ENCODE peak calls at places on chromosomes 13 and 19, in seven cellular contexts. One of them, this sample, is unnamed.

GRCh38 chr13:48580886-48581285 is 48.0 kb upstream of the RCBTB2 start:
- DNase-seq in BE2C: no peak
- DNase-seq in suprapubic skin: no peak
- DNase-seq in tibial nerve: no peak
- DNase-seq in HFFc6: no peak
- DNase-seq in heart left ventricle: no peak
- DNase-seq in progenitor cell of endocrine pancreas: no peak
- DNase-seq in this sample: no peak

GRCh38 chr13:61410669-61411297 is 4.9 kb downstream of the PCDH20 start:
- DNase-seq in tibial nerve: no peak
- DNase-seq in progenitor cell of endocrine pancreas: no peak
- DNase-seq in suprapubic skin: no peak
- DNase-seq in heart left ventricle: no peak
- DNase-seq in HFFc6: no peak
- DNase-seq in BE2C: no peak
- DNase-seq in this sample: no peak

GRCh38 chr13:42102961-42103688 is 54.7 kb downstream of the DGKH start:
- DNase-seq in BE2C: no peak
- DNase-seq in heart left ventricle: no peak
- DNase-seq in tibial nerve: no peak
- DNase-seq in progenitor cell of endocrine pancreas: no peak
- DNase-seq in suprapubic skin: no peak
- DNase-seq in HFFc6: no peak
- DNase-seq in this sample: no peak

GRCh38 chr19:41872775-41873647 is 4.1 kb upstream of the CD79A start:
- DNase-seq in suprapubic skin: no peak
- DNase-seq in BE2C: peak
- DNase-seq in heart left ventricle: peak
- DNase-seq in progenitor cell of endocrine pancreas: peak
- DNase-seq in tibial nerve: no peak
- DNase-seq in HFFc6: peak
- DNase-seq in this sample: peak

GRCh38 chr13:33058816-33059215 is 42.6 kb downstream of the KL start:
- DNase-seq in BE2C: no peak
- DNase-seq in HFFc6: no peak
- DNase-seq in tibial nerve: no peak
- DNase-seq in suprapubic skin: no peak
- DNase-seq in progenitor cell of endocrine pancreas: no peak
- DNase-seq in heart left ventricle: no peak
- DNase-seq in this sample: no peak

GRCh38 chr13:50268500-50268899 is 253.3 kb downstream of the KCNRG start:
- DNase-seq in tibial nerve: no peak
- DNase-seq in HFFc6: no peak
- DNase-seq in BE2C: no peak
- DNase-seq in heart left ventricle: no peak
- DNase-seq in progenitor cell of endocrine pancreas: no peak
- DNase-seq in suprapubic skin: no peak
- DNase-seq in this sample: no peak

GRCh38 chr13:51148952-51149573 is 38.0 kb upstream of the C13orf42 start:
- DNase-seq in BE2C: peak
- DNase-seq in suprapubic skin: no peak
- DNase-seq in HFFc6: peak
- DNase-seq in progenitor cell of endocrine pancreas: no peak
- DNase-seq in heart left ventricle: no peak
- DNase-seq in tibial nerve: peak
- DNase-seq in this sample: peak

GRCh38 chr19:40216013-40216776 is 2.0 kb downstream of the TTC9B start:
- DNase-seq in tibial nerve: no peak
- DNase-seq in suprapubic skin: no peak
- DNase-seq in progenitor cell of endocrine pancreas: no peak
- DNase-seq in heart left ventricle: no peak
- DNase-seq in HFFc6: no peak
- DNase-seq in BE2C: no peak
- DNase-seq in this sample: no peak

GRCh38 chr13:41562083-41562482 is 104.7 kb downstream of the RGCC start:
- DNase-seq in progenitor cell of endocrine pancreas: no peak
- DNase-seq in tibial nerve: peak
- DNase-seq in heart left ventricle: peak
- DNase-seq in suprapubic skin: no peak
- DNase-seq in BE2C: no peak
- DNase-seq in HFFc6: peak
- DNase-seq in this sample: no peak

GRCh38 chr13:20720499-20720898 is 17.0 kb downstream of the IL17D start:
- DNase-seq in tibial nerve: no peak
- DNase-seq in BE2C: no peak
- DNase-seq in HFFc6: no peak
- DNase-seq in suprapubic skin: peak
- DNase-seq in progenitor cell of endocrine pancreas: no peak
- DNase-seq in heart left ventricle: no peak
- DNase-seq in this sample: no peak

GRCh38 chr13:20718958-20719566 is 15.6 kb downstream of the IL17D start:
- DNase-seq in BE2C: no peak
- DNase-seq in HFFc6: no peak
- DNase-seq in suprapubic skin: peak
- DNase-seq in progenitor cell of endocrine pancreas: no peak
- DNase-seq in heart left ventricle: no peak
- DNase-seq in tibial nerve: no peak
- DNase-seq in this sample: no peak

GRCh38 chr13:20719783-20720182 is 16.3 kb downstream of the IL17D start:
- DNase-seq in heart left ventricle: no peak
- DNase-seq in progenitor cell of endocrine pancreas: no peak
- DNase-seq in tibial nerve: no peak
- DNase-seq in BE2C: no peak
- DNase-seq in suprapubic skin: peak
- DNase-seq in HFFc6: no peak
- DNase-seq in this sample: no peak

GRCh38 chr13:20721058-20721453 is 17.6 kb downstream of the IL17D start:
- DNase-seq in progenitor cell of endocrine pancreas: no peak
- DNase-seq in suprapubic skin: peak
- DNase-seq in tibial nerve: no peak
- DNase-seq in heart left ventricle: no peak
- DNase-seq in HFFc6: no peak
- DNase-seq in BE2C: no peak
- DNase-seq in this sample: no peak

DNA sequence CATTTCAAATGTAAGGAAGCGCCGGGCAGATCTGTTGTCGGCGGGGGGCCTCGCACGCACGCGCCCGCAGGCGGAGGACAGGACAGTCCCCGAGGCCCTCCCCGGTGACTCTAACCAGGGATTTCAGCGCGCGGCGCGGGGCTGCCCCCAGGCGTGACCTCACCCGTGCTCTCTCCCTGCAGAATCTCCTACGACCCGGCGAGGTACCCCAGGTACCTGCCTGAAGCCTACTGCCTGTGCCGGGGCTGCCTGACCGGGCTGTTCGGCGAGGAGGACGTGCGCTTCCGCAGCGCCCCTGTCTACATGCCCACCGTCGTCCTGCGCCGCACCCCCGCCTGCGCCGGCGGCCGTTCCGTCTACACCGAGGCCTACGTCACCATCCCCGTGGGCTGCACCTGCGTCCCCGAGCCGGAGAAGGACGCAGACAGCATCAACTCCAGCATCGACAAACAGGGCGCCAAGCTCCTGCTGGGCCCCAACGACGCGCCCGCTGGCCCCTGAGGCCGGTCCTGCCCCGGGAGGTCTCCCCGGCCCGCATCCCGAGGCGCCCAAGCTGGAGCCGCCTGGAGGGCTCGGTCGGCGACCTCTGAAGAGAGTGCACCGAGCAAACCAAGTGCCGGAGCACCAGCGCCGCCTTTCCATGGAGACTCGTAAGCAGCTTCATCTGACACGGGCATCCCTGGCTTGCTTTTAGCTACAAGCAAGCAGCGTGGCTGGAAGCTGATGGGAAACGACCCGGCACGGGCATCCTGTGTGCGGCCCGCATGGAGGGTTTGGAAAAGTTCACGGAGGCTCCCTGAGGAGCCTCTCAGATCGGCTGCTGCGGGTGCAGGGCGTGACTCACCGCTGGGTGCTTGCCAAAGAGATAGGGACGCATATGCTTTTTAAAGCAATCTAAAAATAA is 18.2 kb downstream of the IL17D start:
- DNase-seq in progenitor cell of endocrine pancreas: no peak
- DNase-seq in HFFc6: peak
- DNase-seq in BE2C: no peak
- DNase-seq in heart left ventricle: peak
- DNase-seq in suprapubic skin: peak
- DNase-seq in tibial nerve: peak
- DNase-seq in this sample: peak
- TF ChIP-seq CTCF in progenitor cell of endocrine pancreas: no peak
- TF ChIP-seq CTCF in HFFc6: peak
- TF ChIP-seq CTCF in BE2C: no peak
- TF ChIP-seq CTCF in heart left ventricle: no peak
- TF ChIP-seq CTCF in suprapubic skin: no peak
- TF ChIP-seq CTCF in tibial nerve: no peak
- TF ChIP-seq CTCF in this sample: no peak

GRCh38 chr13:100644328-100644727 is 30.3 kb downstream of the TMTC4 start:
- DNase-seq in tibial nerve: no peak
- DNase-seq in suprapubic skin: no peak
- DNase-seq in HFFc6: no peak
- DNase-seq in BE2C: no peak
- DNase-seq in heart left ventricle: no peak
- DNase-seq in progenitor cell of endocrine pancreas: no peak
- DNase-seq in this sample: peak

GRCh38 chr13:100648354-100648753 is 26.2 kb downstream of the TMTC4 start:
- DNase-seq in tibial nerve: no peak
- DNase-seq in BE2C: no peak
- DNase-seq in HFFc6: no peak
- DNase-seq in heart left ventricle: no peak
- DNase-seq in progenitor cell of endocrine pancreas: no peak
- DNase-seq in suprapubic skin: no peak
- DNase-seq in this sample: no peak

GRCh38 chr13:100645382-100645781 is 29.2 kb downstream of the TMTC4 start:
- DNase-seq in BE2C: no peak
- DNase-seq in suprapubic skin: no peak
- DNase-seq in tibial nerve: no peak
- DNase-seq in HFFc6: no peak
- DNase-seq in heart left ventricle: no peak
- DNase-seq in progenitor cell of endocrine pancreas: no peak
- DNase-seq in this sample: no peak

GRCh38 chr13:100646871-100647270 is 27.7 kb downstream of the TMTC4 start:
- DNase-seq in heart left ventricle: no peak
- DNase-seq in HFFc6: no peak
- DNase-seq in BE2C: no peak
- DNase-seq in suprapubic skin: no peak
- DNase-seq in progenitor cell of endocrine pancreas: no peak
- DNase-seq in tibial nerve: no peak
- DNase-seq in this sample: no peak

DNA sequence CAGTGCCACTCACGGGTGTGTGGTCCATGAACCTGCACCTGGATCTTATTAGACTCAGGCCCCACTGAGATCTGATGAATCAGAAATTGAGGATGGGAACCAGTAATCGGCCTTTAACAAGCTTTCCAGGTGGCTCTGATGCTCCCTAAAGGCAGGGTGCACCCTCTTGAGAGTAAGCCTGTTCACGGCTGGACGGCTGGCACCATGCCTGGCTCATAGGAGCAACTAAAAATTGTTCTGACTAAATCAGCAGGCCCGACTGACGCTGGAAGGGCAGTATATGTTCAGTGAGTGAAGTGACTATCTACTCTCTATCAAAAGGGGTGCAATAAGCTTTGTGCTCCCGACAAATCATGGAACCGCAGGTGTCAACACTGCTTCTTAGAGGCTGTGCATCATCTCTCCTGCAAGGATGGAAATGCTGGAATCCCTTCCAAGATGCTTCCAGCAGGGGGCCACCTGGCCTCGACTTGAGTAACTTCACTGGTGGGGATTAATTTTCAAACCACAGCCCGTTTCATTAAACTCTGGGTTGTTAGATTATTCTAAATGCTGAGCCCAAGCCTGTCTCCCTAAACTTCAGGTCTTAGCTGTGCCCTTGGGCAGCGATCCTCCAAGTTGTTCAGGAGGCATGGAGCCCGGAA is 28.4 kb downstream of the TMTC4 start:
- DNase-seq in BE2C: peak
- DNase-seq in heart left ventricle: no peak
- DNase-seq in HFFc6: no peak
- DNase-seq in tibial nerve: no peak
- DNase-seq in suprapubic skin: no peak
- DNase-seq in progenitor cell of endocrine pancreas: peak
- DNase-seq in this sample: peak
- TF ChIP-seq CTCF in BE2C: peak
- TF ChIP-seq CTCF in heart left ventricle: no peak
- TF ChIP-seq CTCF in HFFc6: peak
- TF ChIP-seq CTCF in tibial nerve: no peak
- TF ChIP-seq CTCF in suprapubic skin: peak
- TF ChIP-seq CTCF in progenitor cell of endocrine pancreas: peak
- TF ChIP-seq CTCF in this sample: peak

DNA sequence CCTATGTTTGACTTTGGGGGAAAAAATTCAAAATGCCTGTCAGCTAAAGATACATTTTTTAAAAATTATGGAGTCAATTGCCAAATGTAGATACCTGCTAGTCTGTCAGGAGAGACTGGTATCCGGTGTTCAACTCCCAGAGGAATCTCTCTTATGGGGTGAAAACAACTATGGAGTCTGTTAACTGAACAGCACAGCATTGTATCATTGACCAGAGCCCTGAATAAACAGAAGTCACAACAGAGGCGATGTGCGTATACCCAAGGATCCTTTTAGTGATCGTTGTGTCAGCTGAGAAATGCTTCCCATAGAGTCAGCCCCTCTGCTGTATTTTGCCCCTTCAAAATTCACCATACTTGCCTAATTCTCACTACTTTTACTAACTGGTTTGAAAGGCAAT is 257.3 kb downstream of the GPC5 start:
- DNase-seq in BE2C: no peak
- DNase-seq in suprapubic skin: no peak
- DNase-seq in progenitor cell of endocrine pancreas: no peak
- DNase-seq in heart left ventricle: no peak
- DNase-seq in tibial nerve: no peak
- DNase-seq in HFFc6: no peak
- DNase-seq in this sample: no peak
- TF ChIP-seq CTCF in BE2C: no peak
- TF ChIP-seq CTCF in suprapubic skin: no peak
- TF ChIP-seq CTCF in progenitor cell of endocrine pancreas: no peak
- TF ChIP-seq CTCF in heart left ventricle: no peak
- TF ChIP-seq CTCF in tibial nerve: no peak
- TF ChIP-seq CTCF in HFFc6: no peak
- TF ChIP-seq CTCF in this sample: no peak

DNA sequence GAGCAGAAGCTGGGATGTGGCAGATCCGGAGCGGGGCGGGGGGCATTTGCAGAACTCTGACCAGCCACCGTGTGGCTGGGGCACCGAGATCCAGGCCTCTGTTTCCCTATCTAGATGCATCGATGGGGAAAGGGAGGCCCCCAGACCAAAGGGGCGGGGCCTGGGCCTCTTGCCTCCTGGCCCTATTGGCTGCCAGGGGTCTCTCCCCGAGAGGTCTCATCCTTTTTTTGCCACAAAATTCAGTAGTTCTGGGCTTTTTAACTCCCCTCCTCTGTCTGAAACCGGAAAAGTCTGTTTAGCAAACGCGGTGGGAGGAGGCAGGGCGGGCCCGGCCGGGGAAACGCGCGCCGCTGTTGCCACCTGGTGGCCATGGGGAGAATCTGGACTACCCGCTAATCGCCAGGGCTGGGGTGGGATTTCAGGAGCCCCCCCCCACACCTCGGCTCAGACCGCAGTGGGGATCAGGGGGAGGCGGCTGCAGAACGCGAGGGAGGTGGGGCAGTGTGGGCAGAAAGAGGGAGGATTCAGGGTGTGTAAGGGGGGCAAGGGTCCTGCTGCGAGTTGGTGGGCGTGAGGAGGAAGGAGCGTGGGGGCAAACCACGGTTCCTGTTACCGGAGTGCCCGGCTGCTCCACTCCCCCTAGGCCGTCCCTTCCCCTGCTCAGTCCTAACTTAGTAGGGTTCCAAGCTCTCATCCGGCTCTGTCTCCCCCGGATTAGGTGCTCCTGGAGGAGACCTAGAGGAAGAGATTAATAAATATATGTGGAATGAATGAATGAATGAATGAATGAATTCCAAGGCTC is 28.3 kb downstream of the IL12RB1 start:
- DNase-seq in heart left ventricle: peak
- DNase-seq in tibial nerve: peak
- DNase-seq in BE2C: peak
- DNase-seq in suprapubic skin: peak
- DNase-seq in progenitor cell of endocrine pancreas: peak
- DNase-seq in HFFc6: peak
- DNase-seq in this sample: peak
- TF ChIP-seq CTCF in heart left ventricle: peak
- TF ChIP-seq CTCF in tibial nerve: peak
- TF ChIP-seq CTCF in BE2C: peak
- TF ChIP-seq CTCF in suprapubic skin: peak
- TF ChIP-seq CTCF in progenitor cell of endocrine pancreas: peak
- TF ChIP-seq CTCF in HFFc6: peak
- TF ChIP-seq CTCF in this sample: peak